ENCODE peak calls at places on chromosomes 13 and 19, in four cellular contexts. W, D, K and L are unnamed samples.

GRCh38 chr13:30978981-30979956 is 46.8 kb downstream of the TEX26 start:
- DNase-seq in W (peak; percentile 38), D (peak; percentile 16), K (no peak), L (no peak)

GRCh38 chr19:43575955-43576451 is 402 bp downstream of the PINLYP start:
- DNase-seq in W (no peak), D (no peak), K (no peak), L (no peak)

GRCh38 chr19:30997222-30997621 is 352.0 kb downstream of the TSHZ3 start:
- DNase-seq in W (no peak), D (no peak), K (no peak), L (no peak)

GRCh38 chr19:7552781-7553180 is 17.3 kb downstream of the PNPLA6 start:
- DNase-seq in W (no peak), D (no peak), K (no peak), L (no peak)

GRCh38 chr19:6593651-6594416 is 2.9 kb upstream of the CD70 start:
- DNase-seq in W (no peak), D (no peak), K (no peak), L (no peak)

GRCh38 chr19:38898788-38899446 is 501 bp downstream of the SIRT2 start:
- DNase-seq in W (no peak), D (no peak), K (no peak), L (no peak)

GRCh38 chr13:20960663-20961309 is 58.2 kb upstream of the XPO4 start:
- DNase-seq in W (no peak), D (peak; percentile 78), K (no peak), L (no peak)

GRCh38 chr19:30877591-30878230 is 471.5 kb downstream of the TSHZ3 start:
- DNase-seq in W (no peak), D (no peak), K (no peak), L (no peak)

GRCh38 chr13:67231481-67231940 is 1.4 kb upstream of the PCDH9 start:
- DNase-seq in W (no peak), D (no peak), K (no peak), L (no peak)

GRCh38 chr13:67228909-67229308 is 1.2 kb downstream of the PCDH9 start:
- DNase-seq in W (no peak), D (no peak), K (no peak), L (no peak)

GRCh38 chr13:67229438-67230242 is 496 bp downstream of the PCDH9 start:
- DNase-seq in W (no peak), D (no peak), K (no peak), L (no peak)

GRCh38 chr13:67230774-67231480 is 791 bp upstream of the PCDH9 start:
- DNase-seq in W (no peak), D (peak; percentile 9), K (no peak), L (no peak)

DNA sequence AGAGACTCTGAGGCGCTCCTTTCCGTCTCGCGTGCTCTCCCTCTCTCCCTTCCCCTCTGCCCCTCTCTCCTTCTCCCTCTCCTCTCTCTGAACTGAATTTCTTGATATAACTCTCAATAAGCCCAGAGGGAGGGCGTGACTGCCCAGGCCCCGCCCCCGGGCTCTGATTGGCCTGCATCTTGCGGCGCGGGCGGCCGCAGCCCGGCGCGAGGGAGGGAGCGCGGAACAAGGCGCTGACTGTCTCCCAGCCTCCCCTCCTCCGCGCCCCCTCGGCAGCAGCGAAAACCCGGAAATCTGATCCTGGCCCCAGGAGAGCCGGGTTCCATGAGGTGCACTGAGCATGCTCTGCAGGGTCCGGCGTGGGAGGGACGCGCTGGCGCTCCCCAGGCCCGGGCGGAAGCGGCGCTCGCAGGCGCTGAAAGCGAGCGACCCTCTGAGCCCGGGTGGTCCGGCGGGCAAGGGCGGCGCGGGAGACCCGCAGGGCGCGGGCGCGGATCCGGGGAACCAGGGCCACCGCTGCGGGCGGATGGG is at the start of gene PCDH9:
- DNase-seq in W (no peak), D (peak; percentile 80), K (peak; percentile 15), L (peak; percentile 82)
- TF ChIP-seq POLR2AphosphoS5 in W (no peak), D (peak; percentile 32), K (no peak), L (peak; percentile 81)

GRCh38 chr19:19279853-19280252 is 6.8 kb upstream of the TM6SF2 start:
- DNase-seq in W (no peak), D (no peak), K (no peak), L (no peak)
- H3K4me3 ChIP-seq in W (no peak overlapping the region), D (no peak overlapping the region), K (no peak overlapping the region), L (no peak overlapping the region)

DNA sequence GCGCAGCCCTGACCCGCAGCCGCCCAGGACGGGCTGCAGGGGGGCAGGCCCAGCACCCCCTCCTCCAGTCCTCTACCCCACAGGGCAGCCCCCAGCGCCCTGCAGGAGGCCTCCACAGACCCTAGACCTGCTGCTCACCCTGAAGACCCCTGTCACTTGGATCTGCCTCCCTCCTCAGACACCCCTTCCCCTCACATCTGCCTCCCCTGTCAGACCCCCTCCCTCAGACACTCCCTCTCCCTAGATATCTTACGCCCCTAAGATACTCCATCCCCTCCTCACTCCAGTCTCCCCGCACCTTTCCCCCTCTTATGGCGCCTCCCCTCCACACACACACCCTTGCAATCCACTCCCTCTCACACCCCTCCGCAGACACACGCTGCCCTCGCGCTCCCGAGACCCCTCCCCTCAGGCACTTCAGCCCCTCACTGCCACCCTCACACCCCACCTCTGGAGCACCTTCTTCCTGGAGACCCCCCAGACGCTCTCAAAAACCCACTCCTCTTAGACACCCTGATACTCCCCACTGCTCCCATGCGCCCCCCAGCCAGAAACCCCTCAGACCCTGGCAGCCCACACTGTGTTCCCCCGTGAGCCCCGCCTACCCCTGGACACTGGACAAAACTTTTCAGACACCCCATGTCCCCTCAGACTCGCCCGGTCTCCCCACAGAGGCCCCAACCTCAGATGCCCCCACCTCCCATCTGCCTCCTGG is 14.6 kb downstream of the ERFL start:
- DNase-seq in W (no peak), D (no peak), K (no peak), L (no peak)
- TF ChIP-seq EZH2 in W (no peak), D (peak; percentile 53), K (no peak), L (no peak)

GRCh38 chr19:46975918-46976782 is 43.5 kb upstream of the NPAS1 start:
- DNase-seq in W (peak; percentile 3), D (peak; percentile 70), K (no peak), L (no peak)
- TF ChIP-seq POLR2AphosphoS5 in W (no peak), D (no peak), K (no peak), L (no peak)

GRCh38 chr19:50420127-50420526 is 1.4 kb downstream of the SPIB start:
- DNase-seq in W (no peak), D (no peak), K (no peak), L (no peak)
- H3K4me3 ChIP-seq in W (no peak overlapping the region), D (no peak overlapping the region), K (peak overlapping the region; percentile 78), L (no peak overlapping the region)